ENCODE peak calls at places on chromosomes 3 and 15, in seven cellular contexts. M is ovary, Q is psoas muscle, C is astrocyte, G is ascending aorta, V is esophagus muscularis mucosa, J is H1. W is an unnamed sample.

GRCh38 chr3:23071758-23072157 is 131.4 kb upstream of the UBE2E2 start:
- DNase-seq in Q (no peak), V (peak), C (no peak), J (no peak), M (no peak), G (no peak), W (peak)

GRCh38 chr15:98957655-98958054 is 49.9 kb downstream of the PGPEP1L start:
- DNase-seq in V (no peak), M (no peak), C (no peak), Q (no peak), G (no peak), J (no peak), W (no peak)

GRCh38 chr3:159724627-159725026 is 264.0 kb upstream of the IL12A start:
- DNase-seq in M (no peak), G (no peak), J (no peak), V (no peak), Q (no peak), C (peak), W (no peak)

GRCh38 chr3:123687286-123687685 is 102.4 kb upstream of the HACD2 start:
- DNase-seq in J (no peak), C (no peak), G (no peak), V (no peak), Q (no peak), M (no peak), W (no peak)

GRCh38 chr15:82968066-82968465 is 15.5 kb upstream of the HOMER2 start:
- DNase-seq in M (no peak), C (peak), J (no peak), V (no peak), Q (no peak), G (no peak), W (no peak)

GRCh38 chr3:79521221-79521848 is 246.5 kb downstream of the ROBO1 start:
- DNase-seq in G (no peak), J (no peak), V (no peak), C (peak), M (no peak), Q (no peak), W (no peak)

GRCh38 chr15:70099966-70100494 is 2.3 kb upstream of the TLE3 start:
- DNase-seq in Q (no peak), G (no peak), C (no peak), M (no peak), J (no peak), V (no peak), W (no peak)

GRCh38 chr15:51121118-51121517 is 26.4 kb upstream of the TNFAIP8L3 start:
- DNase-seq in Q (no peak), V (no peak), C (peak), G (peak), J (no peak), M (peak), W (no peak)

GRCh38 chr3:9279959-9280358 is 30.5 kb upstream of the SRGAP3 start:
- DNase-seq in Q (no peak), C (peak), G (no peak), M (no peak), J (no peak), V (no peak), W (peak)

GRCh38 chr3:190265795-190266194 is 56.5 kb downstream of the CLDN1 start:
- DNase-seq in J (no peak), G (no peak), C (peak), M (no peak), Q (no peak), V (no peak), W (no peak)

GRCh38 chr15:56042982-56043980 is 49.9 kb upstream of the NEDD4 start:
- DNase-seq in C (no peak), Q (no peak), V (no peak), M (no peak), J (no peak), G (no peak), W (no peak)

GRCh38 chr3:124758851-124759635 is 28.8 kb downstream of the UMPS start:
- DNase-seq in J (no peak), V (no peak), Q (no peak), M (no peak), C (no peak), G (no peak), W (no peak)

GRCh38 chr15:27589260-27589659 is 509.9 kb downstream of the OCA2 start:
- DNase-seq in Q (no peak), V (peak), J (no peak), M (no peak), G (no peak), C (no peak), W (no peak)

GRCh38 chr15:31452595-31453557 is 126.2 kb downstream of the KLF13 start:
- DNase-seq in Q (peak), M (no peak), V (no peak), J (no peak), C (no peak), G (peak), W (no peak)

DNA sequence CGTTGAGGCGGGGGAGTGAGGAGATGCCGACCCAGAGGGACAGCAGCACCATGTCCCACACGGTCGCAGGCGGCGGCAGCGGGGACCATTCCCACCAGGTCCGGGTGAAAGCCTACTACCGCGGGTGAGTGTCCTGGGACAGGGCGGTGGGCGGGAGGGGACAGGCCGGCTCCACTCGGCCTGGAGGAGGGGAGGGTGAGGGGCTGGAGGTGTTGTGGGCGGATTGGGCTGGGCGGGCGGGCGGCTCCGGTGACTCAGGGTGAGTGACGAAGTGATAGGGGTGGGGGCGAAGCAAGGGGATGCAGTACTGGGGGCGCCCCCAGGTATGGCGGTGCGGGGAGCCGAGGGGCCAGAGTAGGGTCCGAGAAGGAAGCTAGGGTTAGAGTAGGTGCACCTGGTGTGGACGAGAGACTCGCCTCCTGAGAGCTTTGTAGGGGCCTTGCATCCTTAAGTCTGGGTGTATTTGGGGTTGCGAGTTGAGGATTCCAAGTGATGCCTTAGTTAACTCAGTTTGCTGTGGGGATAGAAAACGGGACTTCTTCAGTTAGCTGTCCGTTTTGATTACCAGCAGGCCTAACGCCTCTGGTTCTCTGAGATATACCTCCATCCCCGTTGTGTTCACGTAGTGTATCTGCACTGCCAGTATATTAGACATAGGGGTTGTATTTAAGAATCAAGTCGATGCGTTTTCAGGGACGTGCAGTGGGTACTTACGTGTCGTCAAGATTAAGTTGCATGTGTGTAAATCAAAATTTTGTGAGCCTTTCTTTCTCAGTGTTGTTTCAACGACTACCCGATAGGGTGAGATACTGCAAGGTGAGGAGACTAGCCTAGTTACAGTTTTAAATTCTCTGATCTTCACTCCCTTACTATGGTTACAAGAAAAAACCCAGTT is 670 bp downstream of the PRKCI start:
- DNase-seq in J (no peak), V (no peak), Q (no peak), G (peak), M (no peak), C (no peak), W (no peak)
- TF ChIP-seq CTCF in J (no peak), V (no peak), Q (no peak), G (no peak), M (no peak), C (no peak), W (no peak)

GRCh38 chr3:146498002-146498736 is 28.8 kb upstream of the PLSCR2 start:
- DNase-seq in J (no peak), C (no peak), G (no peak), Q (no peak), V (no peak), M (no peak), W (no peak)
- H3K4me3 ChIP-seq in J (no peak), C (no peak), G (no peak), Q (no peak), V (no peak), M (no peak), W (no peak)

GRCh38 chr3:48596157-48596556 is 1.0 kb upstream of the COL7A1 start:
- DNase-seq in G (no peak), V (no peak), Q (no peak), M (no peak), C (no peak), J (no peak), W (no peak)

GRCh38 chr3:48595526-48596121 is 495 bp upstream of the COL7A1 start:
- DNase-seq in J (peak), C (peak), V (no peak), G (peak), Q (peak), M (peak), W (no peak)

GRCh38 chr3:48597408-48597800 is 2.3 kb upstream of the COL7A1 start:
- DNase-seq in V (no peak), G (no peak), C (no peak), Q (no peak), M (no peak), J (no peak), W (no peak)

GRCh38 chr3:48598323-48599076 is 3.4 kb upstream of the COL7A1 start:
- DNase-seq in M (peak), J (no peak), C (peak), Q (peak), G (peak), V (no peak), W (no peak)

GRCh38 chr3:48596676-48597407 is 1.7 kb upstream of the COL7A1 start:
- DNase-seq in Q (no peak), V (no peak), G (no peak), M (no peak), C (no peak), J (no peak), W (no peak)
- H3K27ac ChIP-seq in Q (peak), V (peak), G (peak), M (peak), C (peak), J (no peak), W (no peak)

GRCh38 chr15:40696228-40696627 is 1.3 kb downstream of the RAD51 start:
- DNase-seq in V (no peak), G (no peak), J (no peak), Q (no peak), M (no peak), C (no peak), W (no peak)

GRCh38 chr15:40697916-40698315 is 2.9 kb downstream of the RAD51 start:
- DNase-seq in V (no peak), G (no peak), C (no peak), M (no peak), Q (no peak), J (no peak), W (no peak)

GRCh38 chr15:40706121-40706520 is 11.1 kb downstream of the RAD51 start:
- DNase-seq in V (no peak), Q (no peak), J (no peak), C (no peak), M (no peak), G (no peak), W (no peak)

DNA sequence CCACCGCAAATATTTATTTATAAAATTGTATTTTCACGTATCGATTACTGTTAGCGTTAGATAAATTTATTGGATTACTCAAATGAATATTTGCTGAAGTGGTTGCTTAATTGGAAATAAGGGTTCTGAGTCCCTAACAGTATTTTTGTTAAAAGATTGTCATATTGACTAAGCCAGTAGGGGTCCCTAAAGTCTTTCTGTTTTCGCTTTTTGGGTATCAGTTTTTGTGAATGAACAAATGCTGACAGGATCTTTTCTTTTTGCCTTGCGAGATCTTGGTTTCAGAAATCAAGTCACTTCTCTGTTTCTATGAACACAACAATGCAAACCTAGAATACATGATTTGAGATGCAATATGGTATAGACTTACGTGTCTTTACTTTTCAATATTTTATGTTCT is 7.1 kb downstream of the RAD51 start:
- DNase-seq in G (no peak), J (no peak), Q (no peak), V (no peak), C (no peak), M (no peak), W (no peak)
- TF ChIP-seq CTCF in G (no peak), J (peak), Q (no peak), V (no peak), C (peak), M (no peak), W (peak)

DNA sequence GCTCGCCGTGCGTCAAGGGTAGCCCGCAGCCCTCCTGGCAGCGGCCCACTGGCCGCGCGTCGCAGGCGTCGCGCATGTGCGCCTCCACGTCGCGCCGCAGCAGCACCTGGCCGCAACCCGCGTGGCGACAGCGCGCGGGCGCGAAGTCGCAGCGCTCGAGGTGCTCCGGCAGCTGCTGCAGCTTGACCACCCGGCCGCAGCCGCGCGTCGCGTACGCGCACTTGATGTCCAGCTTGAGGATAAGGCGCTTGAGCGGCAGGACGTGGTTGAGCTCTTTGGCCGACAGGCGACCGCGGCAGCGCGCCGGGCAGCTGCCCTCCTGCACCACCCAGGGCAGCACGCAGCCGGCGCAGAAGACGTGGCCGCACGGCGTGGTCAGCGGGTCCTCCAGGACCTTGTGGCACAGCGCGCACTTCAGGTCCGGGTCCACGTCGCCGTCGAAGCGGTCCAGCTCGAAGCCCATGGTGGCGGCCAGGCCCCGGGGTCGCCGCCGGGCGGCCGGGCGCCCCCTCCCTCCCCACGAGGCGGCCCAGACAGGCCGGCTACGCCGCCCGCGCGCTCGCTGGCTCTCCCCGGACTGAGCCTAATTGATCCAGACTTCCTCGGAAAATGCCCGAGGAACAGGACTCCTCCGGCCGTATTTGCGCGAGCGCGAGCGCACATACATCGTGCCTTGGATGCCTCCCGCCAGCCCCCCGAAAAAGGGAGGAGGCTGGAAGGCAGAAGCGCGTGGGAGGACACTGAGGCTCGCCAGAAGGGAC is at the start of gene PDZRN3:
- DNase-seq in Q (peak), G (peak), V (no peak), M (peak), C (peak), J (peak), W (no peak)
- H3K4me3 ChIP-seq in Q (peak), G (peak), V (peak), M (peak), C (peak), J (peak), W (peak)

GRCh38 chr3:58135712-58136543 is 74.8 kb downstream of the DNASE1L3 start:
- DNase-seq in J (no peak), Q (no peak), M (no peak), V (no peak), C (no peak), G (no peak), W (no peak)
- H3K27ac ChIP-seq in J (no peak), Q (no peak), M (no peak), V (peak), C (no peak), G (peak), W (no peak)

GRCh38 chr15:33007295-33007855 is 187.1 kb downstream of the FMN1 start:
- DNase-seq in Q (no peak), V (no peak), G (no peak), M (no peak), J (no peak), C (peak), W (no peak)
- TF ChIP-seq CTCF in Q (no peak), V (no peak), G (no peak), M (no peak), J (peak), C (peak), W (no peak)

DNA sequence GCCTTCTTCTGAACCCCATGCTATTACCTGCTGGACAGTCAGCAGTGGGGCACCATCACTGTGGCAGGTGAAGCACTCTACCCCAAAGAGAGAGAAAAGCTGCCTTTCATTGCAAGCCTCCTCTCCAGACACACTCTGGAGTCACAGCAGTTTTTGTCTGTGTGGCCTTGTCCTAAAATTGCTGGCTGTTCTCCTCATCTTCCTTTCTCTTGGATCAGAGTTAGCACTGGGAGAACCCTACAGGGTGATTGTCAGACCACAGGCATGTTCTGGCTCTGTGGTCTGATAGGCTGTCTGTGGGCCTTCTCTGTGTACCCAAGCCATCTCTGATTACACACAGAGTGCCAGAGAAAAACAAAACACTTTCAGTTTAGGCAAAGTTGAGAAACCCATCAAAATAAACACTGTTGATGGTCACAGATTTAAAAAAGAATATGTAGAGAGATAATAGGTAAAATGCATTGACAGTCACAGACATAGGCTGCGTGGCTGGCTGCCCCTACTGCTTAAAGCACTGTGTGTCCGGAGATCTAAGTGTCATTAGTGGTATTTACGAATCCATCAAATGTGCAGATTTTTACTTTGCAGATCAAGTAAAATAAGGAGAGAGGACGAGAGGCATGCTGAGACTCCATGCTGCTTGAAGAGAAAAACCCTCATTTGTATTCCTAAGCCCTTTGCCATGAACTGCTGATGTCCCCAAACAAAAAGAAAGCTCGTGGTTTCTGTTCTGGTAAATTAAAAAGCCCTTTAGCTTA is 689.9 kb downstream of the TUSC7 start:
- DNase-seq in J (peak), Q (no peak), G (no peak), C (peak), M (no peak), V (no peak), W (no peak)
- H3K4me3 ChIP-seq in J (peak), Q (peak), G (no peak), C (no peak), M (no peak), V (no peak), W (no peak)

GRCh38 chr3:98514948-98515347 is 7.8 kb downstream of the CLDND1 start:
- DNase-seq in C (no peak), G (no peak), Q (no peak), V (no peak), M (no peak), J (no peak), W (no peak)
- H3K27ac ChIP-seq in C (no peak), G (no peak), Q (no peak), V (no peak), M (no peak), J (no peak), W (peak)

W was measured in dorsolateral prefrontal cortex.